ENCODE peak calls at places on chromosomes 4 and X, in eight cellular contexts. C is choroid plexus epithelial cell, Z is hepatocyte, O is bronchial epithelial cell, P is tibial artery, D is foreskin keratinocyte, T is GM20000, Q is H9. E is an unnamed sample.

GRCh38 chrX:132638313-132638712 is 149.5 kb upstream of the MBNL3 start:
- DNase-seq in Q (no peak), O (no peak), T (no peak), Z (no peak), D (no peak), C (no peak), P (no peak), E (no peak)

GRCh38 chr4:53914313-53915016 is 149.9 kb downstream of the CHIC2 start:
- DNase-seq in C (peak), D (peak), Q (no peak), Z (peak), P (no peak), T (no peak), O (peak), E (peak)

GRCh38 chrX:103734125-103734760 is 23.5 kb downstream of the TMEM31 start:
- DNase-seq in O (peak), Q (no peak), D (no peak), C (peak), T (no peak), P (no peak), Z (no peak), E (no peak)

GRCh38 chrX:80181079-80181478 is 166.5 kb downstream of the TBX22 start:
- DNase-seq in D (no peak), Q (peak), C (no peak), O (no peak), T (no peak), Z (no peak), P (no peak), E (no peak)

GRCh38 chrX:29581223-29581622 is 634.1 kb upstream of the MAGEB2 start:
- DNase-seq in P (no peak), T (no peak), Q (no peak), O (no peak), C (no peak), D (no peak), Z (no peak), E (no peak)

GRCh38 chrX:14351889-14352288 is 177.4 kb upstream of the GLRA2 start:
- DNase-seq in P (no peak), D (no peak), Z (no peak), C (no peak), T (no peak), Q (peak), O (no peak), E (no peak)

GRCh38 chr4:144645621-144646522 is at the start of gene HHIP:
- DNase-seq in T (peak), C (peak), D (no peak), O (no peak), P (peak), Q (peak), Z (peak), E (peak)

GRCh38 chr4:150591284-150591874 is 9.4 kb downstream of the MAB21L2 start:
- DNase-seq in Z (peak), P (no peak), C (peak), Q (peak), T (no peak), O (no peak), D (no peak), E (no peak)

GRCh38 chr4:105548483-105548882 is 3.9 kb upstream of the ARHGEF38 start:
- DNase-seq in Q (no peak), Z (no peak), T (no peak), O (peak), C (peak), P (no peak), D (peak), E (no peak)

GRCh38 chrX:8639949-8640348 is 92.0 kb downstream of the ANOS1 start:
- DNase-seq in O (no peak), T (no peak), Z (no peak), Q (no peak), D (no peak), C (no peak), P (no peak), E (no peak)

GRCh38 chrX:65697173-65697572 is 29.7 kb downstream of the MSN start:
- DNase-seq in Z (no peak), D (no peak), Q (no peak), C (peak), T (no peak), P (no peak), O (no peak), E (no peak)

GRCh38 chr4:117691572-117692351 is 342.5 kb upstream of the NDST3 start:
- DNase-seq in T (no peak), C (no peak), Z (no peak), Q (no peak), D (no peak), P (no peak), O (no peak), E (no peak)

GRCh38 chr4:3792813-3793212 is 26.6 kb downstream of the ADRA2C start:
- DNase-seq in D (no peak), T (no peak), C (no peak), Q (peak), O (no peak), P (no peak), Z (no peak), E (no peak)

GRCh38 chr4:154425514-154425913 is 66.1 kb downstream of the DCHS2 start:
- DNase-seq in P (no peak), T (no peak), Q (no peak), O (no peak), Z (no peak), C (no peak), D (no peak), E (no peak)

GRCh38 chr4:45550766-45551366 is 573.0 kb downstream of the GABRG1 start:
- DNase-seq in P (no peak), T (no peak), D (no peak), C (no peak), O (no peak), Z (no peak), Q (no peak), E (no peak)

GRCh38 chr4:48778431-48779094 is 1.5 kb downstream of the FRYL start:
- DNase-seq in Z (no peak), D (no peak), C (peak), P (no peak), Q (no peak), O (peak), T (no peak), E (no peak)

GRCh38 chr4:107777890-107778289 is 46.8 kb upstream of the SGMS2 start:
- DNase-seq in Q (no peak), C (no peak), P (no peak), O (no peak), T (no peak), Z (no peak), D (no peak), E (no peak)

GRCh38 chrX:63128509-63128908 is 222.6 kb downstream of the SPIN4 start:
- DNase-seq in Z (no peak), D (no peak), Q (no peak), T (no peak), C (peak), P (no peak), O (peak), E (peak)

GRCh38 chr4:26727849-26728248 is 132.8 kb upstream of the STIM2 start:
- DNase-seq in Z (no peak), T (no peak), C (no peak), O (no peak), Q (no peak), P (no peak), D (no peak), E (no peak)

GRCh38 chrX:13756381-13756780 is 21.8 kb downstream of the OFD1 start:
- DNase-seq in T (no peak), C (no peak), D (no peak), Q (no peak), Z (no peak), O (no peak), P (no peak), E (no peak)

GRCh38 chr4:17762705-17763104 is 18.7 kb downstream of the FAM184B start:
- DNase-seq in O (peak), T (no peak), Q (no peak), Z (no peak), D (peak), C (peak), P (no peak), E (no peak)

GRCh38 chr4:172952052-172952451 is 216.6 kb upstream of the GALNT7 start:
- DNase-seq in C (no peak), T (no peak), O (no peak), Z (no peak), Q (peak), D (no peak), P (no peak), E (no peak)

GRCh38 chr4:26074672-26075071 is 160.7 kb downstream of the SMIM20 start:
- DNase-seq in T (peak), P (no peak), O (no peak), D (no peak), Q (no peak), Z (no peak), C (no peak), E (no peak)

GRCh38 chrX:131711478-131711867 is 167.6 kb downstream of the OR13H1 start:
- DNase-seq in O (no peak), Q (no peak), T (no peak), Z (no peak), D (no peak), P (no peak), C (no peak), E (no peak)

GRCh38 chrX:48509245-48509590 is 426 bp downstream of the PORCN start:
- DNase-seq in P (no peak), C (no peak), Z (no peak), Q (no peak), O (no peak), T (peak), D (no peak), E (no peak)

GRCh38 chr4:4984186-4984585 is 35.1 kb downstream of the CYTL1 start:
- DNase-seq in C (no peak), Q (peak), P (no peak), D (peak), O (no peak), Z (no peak), T (no peak), E (no peak)

GRCh38 chr4:159764343-159764952 is 661.6 kb downstream of the RAPGEF2 start:
- DNase-seq in Q (no peak), O (peak), Z (peak), D (peak), P (no peak), T (peak), C (peak), E (peak)

GRCh38 chr4:13399257-13399656 is 84.9 kb downstream of the RAB28 start:
- DNase-seq in Q (no peak), P (no peak), T (no peak), O (peak), D (no peak), C (peak), Z (no peak), E (no peak)

GRCh38 chrX:23503835-23504539 is 163.3 kb upstream of the PRDX4 start:
- DNase-seq in D (peak), Z (peak), O (peak), T (no peak), Q (peak), C (peak), P (peak), E (peak)

GRCh38 chrX:54093159-54093558 is 48.9 kb upstream of the PHF8 start:
- DNase-seq in P (no peak), Z (no peak), C (peak), D (no peak), Q (no peak), T (no peak), O (no peak), E (no peak)

GRCh38 chrX:54825716-54826428 is 18.3 kb downstream of the MAGED2 start:
- DNase-seq in P (no peak), T (no peak), D (peak), O (peak), Z (no peak), Q (no peak), C (no peak), E (no peak)

GRCh38 chrX:97846228-97846627 is 962.5 kb downstream of the RPA4 start:
- DNase-seq in C (no peak), Z (no peak), Q (no peak), T (no peak), D (no peak), P (no peak), O (no peak), E (no peak)

GRCh38 chrX:97847885-97848679 is 964.4 kb downstream of the RPA4 start:
- DNase-seq in Q (no peak), D (no peak), T (no peak), O (no peak), C (no peak), Z (no peak), P (no peak), E (no peak)

GRCh38 chrX:97845451-97845850 is 961.7 kb downstream of the RPA4 start:
- DNase-seq in Q (no peak), D (no peak), O (no peak), Z (no peak), C (no peak), T (no peak), P (no peak), E (no peak)

GRCh38 chrX:97844943-97845342 is 961.2 kb downstream of the RPA4 start:
- DNase-seq in D (no peak), T (no peak), P (no peak), O (no peak), Q (no peak), C (no peak), Z (no peak), E (no peak)

DNA sequence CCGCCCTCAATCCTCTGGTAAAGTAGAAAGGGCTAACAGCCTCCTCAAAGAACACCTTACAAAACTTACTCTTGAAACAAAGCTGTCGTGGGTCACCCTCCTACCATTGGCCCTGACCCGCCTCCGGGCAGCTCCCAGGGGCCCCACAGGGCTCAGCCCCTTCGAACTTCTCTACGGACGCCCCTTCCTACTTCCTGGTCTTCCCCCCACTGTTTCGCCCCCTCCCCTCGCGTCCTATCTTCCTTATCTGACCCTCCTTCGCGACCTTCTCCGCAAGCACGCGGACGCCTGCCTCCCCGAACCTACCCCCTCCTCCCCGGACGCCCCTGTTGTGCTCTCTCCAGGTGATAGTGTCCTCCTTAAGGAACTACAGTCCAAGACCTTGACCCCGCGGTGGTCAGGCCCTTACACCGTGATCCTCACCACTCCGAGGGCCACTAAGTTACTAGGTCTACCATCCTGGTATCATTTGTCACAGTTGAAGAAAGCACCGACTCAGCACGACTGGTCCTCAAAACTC is 963.1 kb downstream of the RPA4 start:
- DNase-seq in O (no peak), T (no peak), Q (no peak), Z (no peak), C (no peak), D (no peak), P (no peak), E (no peak)
- TF ChIP-seq CTCF in O (no peak), T (no peak), Q (no peak), Z (no peak), C (no peak), D (no peak), P (no peak), E (no peak)

GRCh38 chrX:120452131-120452530 is 17.0 kb downstream of the LAMP2 start:
- DNase-seq in Q (peak), P (no peak), D (no peak), T (peak), Z (peak), C (peak), O (no peak), E (no peak)
- TF ChIP-seq CTCF in Q (peak), P (no peak), D (peak), T (no peak), Z (peak), C (peak), O (peak), E (no peak)

DNA sequence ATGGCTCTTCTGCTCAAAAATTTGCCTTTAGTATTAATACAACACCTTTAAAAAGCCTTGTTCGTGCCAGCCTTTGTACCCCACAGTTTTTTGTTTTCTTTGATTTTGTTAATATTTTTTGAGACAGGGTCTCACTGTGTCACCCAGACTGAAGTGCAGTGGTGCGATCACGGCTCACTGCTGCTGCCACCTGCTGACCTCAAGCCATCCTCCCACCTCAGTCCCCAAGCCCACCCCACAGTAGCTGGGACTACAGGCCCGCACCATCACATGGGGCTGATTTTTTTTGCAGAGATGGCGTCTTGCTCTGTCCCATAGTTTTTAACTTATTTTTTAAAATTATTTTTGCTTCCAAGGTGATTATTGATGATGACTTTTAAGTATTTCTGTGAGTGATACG is 134.0 kb downstream of the HTR2C start:
- DNase-seq in P (no peak), C (peak), O (no peak), T (no peak), D (no peak), Q (peak), Z (peak), E (no peak)
- TF ChIP-seq CTCF in P (no peak), C (peak), O (no peak), T (peak), D (peak), Q (peak), Z (peak), E (peak)

GRCh38 chr4:127734976-127735375 is 4.8 kb downstream of the SLC25A31 start:
- DNase-seq in Q (no peak), P (no peak), T (no peak), O (no peak), Z (no peak), C (no peak), D (no peak), E (no peak)

GRCh38 chr4:127730142-127730913 is at the start of gene SLC25A31:
- DNase-seq in D (no peak), C (no peak), Z (no peak), P (no peak), O (no peak), T (no peak), Q (peak), E (no peak)

GRCh38 chr4:127737295-127737694 is 7.1 kb downstream of the SLC25A31 start:
- DNase-seq in D (no peak), O (no peak), C (no peak), Q (no peak), P (no peak), T (no peak), Z (no peak), E (no peak)

GRCh38 chr4:127731406-127731805 is 1.2 kb downstream of the SLC25A31 start:
- DNase-seq in T (no peak), O (no peak), D (no peak), P (no peak), C (no peak), Q (no peak), Z (no peak), E (no peak)

GRCh38 chr4:127732623-127733199 is 2.5 kb downstream of the SLC25A31 start:
- DNase-seq in P (no peak), C (peak), Q (no peak), T (peak), Z (peak), O (peak), D (no peak), E (peak)
- TF ChIP-seq CTCF in P (peak), C (peak), Q (peak), T (peak), Z (peak), O (peak), D (peak), E (peak)

DNA sequence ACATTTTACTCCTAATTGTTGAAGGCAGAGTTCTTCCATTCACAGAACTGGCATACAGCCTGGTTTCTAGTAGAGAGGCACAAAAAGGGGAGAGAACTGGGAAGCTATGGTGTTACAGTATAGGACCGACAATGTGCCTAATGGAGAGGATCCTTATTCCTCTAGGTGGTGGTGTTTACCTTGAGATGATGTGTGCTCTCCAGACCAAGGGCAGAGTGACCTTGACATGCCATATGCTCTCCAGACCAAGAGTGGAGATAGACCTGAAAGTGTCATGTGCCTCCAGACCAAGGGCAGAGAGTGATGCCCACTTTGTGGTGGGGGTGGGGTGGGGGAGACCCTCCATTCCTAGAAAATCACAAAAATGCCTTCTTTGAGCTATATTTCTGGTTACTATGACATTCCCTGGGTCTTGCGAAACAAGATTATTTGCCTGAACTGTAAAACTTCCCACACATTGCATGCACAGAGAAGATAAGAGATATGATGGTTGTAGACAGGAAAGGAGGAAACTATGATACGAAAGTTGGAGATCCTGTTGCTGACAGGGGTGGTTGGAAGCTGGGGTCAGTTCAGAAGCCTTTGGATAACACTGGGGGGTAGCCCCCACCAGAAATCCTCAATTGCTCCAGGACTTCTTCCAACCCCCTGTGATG is 119.7 kb downstream of the TEX13C start:
- DNase-seq in P (no peak), O (no peak), D (no peak), Q (no peak), C (no peak), Z (peak), T (no peak), E (no peak)
- TF ChIP-seq CTCF in P (no peak), O (no peak), D (no peak), Q (peak), C (no peak), Z (no peak), T (no peak), E (no peak)